ENCODE peak calls at places on chromosome 13, in nine cellular contexts. Q, B, W, O, R, S, A, V and G are unnamed samples.

GRCh38 chr13:39197645-39198007 is 159.4 kb downstream of the NHLRC3 start:
- DNase-seq in Q (no peak), B (no peak), W (no peak), O (no peak), R (no peak), S (peak), A (no peak), V (no peak), G (no peak)

GRCh38 chr13:112994781-112995355 is 25.9 kb downstream of the MCF2L start:
- DNase-seq in Q (no peak), B (no peak), W (no peak), O (no peak), R (no peak), S (no peak), A (no peak), V (no peak), G (no peak)

GRCh38 chr13:93388701-93389100 is 162.1 kb downstream of the GPC6 start:
- DNase-seq in Q (no peak), B (peak), W (no peak), O (no peak), R (peak), S (no peak), A (no peak), V (no peak), G (no peak)

GRCh38 chr13:25493930-25494707 is 122.3 kb downstream of the ATP8A2 start:
- DNase-seq in Q (no peak), B (no peak), W (no peak), O (no peak), R (no peak), S (peak), A (no peak), V (no peak), G (no peak)

GRCh38 chr13:46386426-46386995 is 541 bp downstream of the RUBCNL start:
- DNase-seq in Q (no peak), B (no peak), W (no peak), O (no peak), R (no peak), S (peak), A (no peak), V (no peak), G (no peak)

GRCh38 chr13:39263033-39263432 is 224.8 kb downstream of the NHLRC3 start:
- DNase-seq in Q (peak), B (no peak), W (no peak), O (peak), R (peak), S (peak), A (peak), V (peak), G (peak)

GRCh38 chr13:27559714-27560113 is 60.6 kb downstream of the LNX2 start:
- DNase-seq in Q (no peak), B (no peak), W (no peak), O (no peak), R (no peak), S (no peak), A (no peak), V (no peak), G (no peak)

GRCh38 chr13:36006347-36006746 is 124.8 kb downstream of the DCLK1 start:
- DNase-seq in Q (no peak), B (no peak), W (no peak), O (no peak), R (no peak), S (no peak), A (no peak), V (no peak), G (no peak)

GRCh38 chr13:113109151-113110047 is 3.8 kb downstream of the F7 start:
- DNase-seq in Q (peak), B (no peak), W (no peak), O (no peak), R (no peak), S (no peak), A (no peak), V (no peak), G (peak)

GRCh38 chr13:113297370-113297871 is 382 bp downstream of the LAMP1 start:
- DNase-seq in Q (peak), B (no peak), W (no peak), O (peak), R (peak), S (no peak), A (peak), V (peak), G (peak)

GRCh38 chr13:23160241-23161175 is 20.3 kb upstream of the SGCG start:
- DNase-seq in Q (no peak), B (no peak), W (no peak), O (peak), R (no peak), S (peak), A (no peak), V (no peak), G (peak)

GRCh38 chr13:23159587-23160240 is 21.1 kb upstream of the SGCG start:
- DNase-seq in Q (no peak), B (no peak), W (no peak), O (peak), R (no peak), S (no peak), A (no peak), V (no peak), G (peak)

GRCh38 chr13:23161176-23161825 is 19.5 kb upstream of the SGCG start:
- DNase-seq in Q (no peak), B (no peak), W (no peak), O (no peak), R (no peak), S (no peak), A (no peak), V (no peak), G (no peak)

DNA sequence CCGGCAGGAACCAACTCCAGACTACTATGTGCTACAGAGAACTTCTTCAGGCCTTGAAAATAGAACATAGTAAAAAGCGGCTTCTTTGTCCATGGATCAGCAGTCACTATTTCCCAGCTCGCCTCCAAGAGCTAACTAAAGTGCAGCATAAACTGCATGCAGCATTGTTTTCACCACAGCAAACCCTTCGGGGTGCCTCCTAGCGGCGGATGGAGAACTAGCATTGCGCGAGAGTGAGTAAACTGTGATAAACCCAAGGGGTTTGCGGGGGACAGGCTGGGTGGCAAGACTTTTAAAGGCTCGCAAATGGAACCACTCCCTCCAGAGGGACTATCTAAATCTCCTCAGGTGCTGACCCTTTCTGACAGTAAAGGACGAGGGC is 21.6 kb upstream of the SGCG start:
- DNase-seq in Q (peak), B (no peak), W (no peak), O (peak), R (peak), S (peak), A (no peak), V (no peak), G (peak)
- TF ChIP-seq CTCF in Q (peak), B (peak), W (peak), O (peak), R (peak), S (peak), A (peak), V (peak), G (peak)

GRCh38 chr13:64997438-64997837 is 2232.7 kb downstream of the PCDH9 start:
- DNase-seq in Q (no peak), B (no peak), W (no peak), O (no peak), R (no peak), S (no peak), A (no peak), V (no peak), G (no peak)
- TF ChIP-seq CTCF in Q (peak), B (peak), W (no peak), O (peak), R (no peak), S (no peak), A (no peak), V (no peak), G (peak)

GRCh38 chr13:65921933-65922332 is 1308.2 kb downstream of the PCDH9 start:
- DNase-seq in Q (no peak), B (no peak), W (no peak), O (no peak), R (no peak), S (no peak), A (no peak), V (no peak), G (no peak)

GRCh38 chr13:65929436-65929835 is 1300.7 kb downstream of the PCDH9 start:
- DNase-seq in Q (no peak), B (peak), W (no peak), O (no peak), R (no peak), S (no peak), A (no peak), V (no peak), G (no peak)

GRCh38 chr13:65932013-65932412 is 1298.1 kb downstream of the PCDH9 start:
- DNase-seq in Q (no peak), B (no peak), W (no peak), O (no peak), R (no peak), S (no peak), A (no peak), V (no peak), G (no peak)

GRCh38 chr13:65932587-65933239 is 1297.4 kb downstream of the PCDH9 start:
- DNase-seq in Q (no peak), B (no peak), W (no peak), O (no peak), R (peak), S (no peak), A (no peak), V (no peak), G (no peak)

DNA sequence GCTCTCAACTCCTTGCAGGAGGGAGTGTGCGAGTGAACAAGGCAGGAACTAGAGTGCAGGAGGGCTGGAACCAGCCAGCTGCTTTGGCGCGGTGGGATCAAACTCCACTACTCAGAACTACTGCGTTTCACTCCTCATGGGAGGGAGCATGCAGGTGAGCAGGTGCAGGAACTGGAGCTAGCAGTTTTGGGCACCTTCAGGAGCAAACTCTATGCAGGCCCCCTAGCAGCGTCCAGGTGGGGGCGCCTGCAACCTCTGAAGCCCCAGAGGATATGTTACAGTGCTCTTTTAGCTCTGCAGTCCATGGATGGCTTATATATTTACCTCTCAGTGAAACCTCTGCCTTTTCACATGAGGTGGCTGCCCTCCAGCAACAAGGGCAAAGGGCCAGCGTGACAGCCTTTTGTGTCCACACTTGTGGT is 1303.4 kb downstream of the PCDH9 start:
- DNase-seq in Q (peak), B (no peak), W (no peak), O (no peak), R (peak), S (peak), A (no peak), V (no peak), G (peak)
- TF ChIP-seq CTCF in Q (peak), B (peak), W (no peak), O (peak), R (peak), S (peak), A (no peak), V (peak), G (no peak)

GRCh38 chr13:81872581-81872980 is 1531.7 kb upstream of the SPRY2 start:
- DNase-seq in Q (peak), B (no peak), W (no peak), O (no peak), R (no peak), S (peak), A (no peak), V (no peak), G (no peak)
- TF ChIP-seq CTCF in Q (peak), B (no peak), W (no peak), O (peak), R (no peak), S (no peak), A (no peak), V (no peak), G (peak)